ENCODE peak calls at places on chromosomes 11 and 22, in seven cellular contexts. W is RWPE2, H is OCI-LY7, N is astrocyte of the spinal cord, U is epithelial cell of esophagus, P is spleen, C is lung. G is an unnamed sample.

GRCh38 chr11:789951-790350 is at the start of gene CEND1:
- DNase-seq in W (no peak), H (peak), N (peak), U (peak), P (no peak), C (no peak), G (no peak)

GRCh38 chr22:45671051-45671782 is 417 bp upstream of the ATXN10 start:
- DNase-seq in W (no peak), H (no peak), N (no peak), U (no peak), P (peak), C (no peak), G (no peak)

GRCh38 chr11:83629775-83630174 is 343.6 kb upstream of the CCDC90B start:
- DNase-seq in W (no peak), H (no peak), N (no peak), U (no peak), P (no peak), C (no peak), G (no peak)

GRCh38 chr22:36323855-36324331 is 63.9 kb downstream of the MYH9 start:
- DNase-seq in W (no peak), H (no peak), N (peak), U (no peak), P (no peak), C (no peak), G (no peak)

GRCh38 chr11:124297921-124298320 is 15.8 kb downstream of the OR8D1 start:
- DNase-seq in W (no peak), H (no peak), N (peak), U (no peak), P (no peak), C (no peak), G (no peak)

GRCh38 chr22:49021097-49021925 is 806.4 kb downstream of the BRD1 start:
- DNase-seq in W (peak), H (no peak), N (no peak), U (no peak), P (peak), C (no peak), G (peak)

GRCh38 chr11:76436020-76436419 is 8.8 kb upstream of the EMSY start:
- DNase-seq in W (no peak), H (no peak), N (no peak), U (no peak), P (no peak), C (no peak), G (no peak)

GRCh38 chr11:75525433-75526191 is at the start of gene GDPD5:
- DNase-seq in W (peak), H (peak), N (peak), U (peak), P (peak), C (peak), G (peak)

GRCh38 chr11:134958870-134959269 is 546.8 kb upstream of the B3GAT1 start:
- DNase-seq in W (no peak), H (no peak), N (no peak), U (no peak), P (no peak), C (no peak), G (no peak)

GRCh38 chr22:25030636-25031035 is 78.1 kb downstream of the KIAA1671 start:
- DNase-seq in W (no peak), H (no peak), N (peak), U (no peak), P (no peak), C (no peak), G (no peak)

GRCh38 chr11:105393326-105393725 is 216.5 kb upstream of the GRIA4 start:
- DNase-seq in W (no peak), H (no peak), N (no peak), U (no peak), P (no peak), C (no peak), G (no peak)

GRCh38 chr11:6201486-6201885 is 2.5 kb downstream of the OR52W1 start:
- DNase-seq in W (no peak), H (no peak), N (no peak), U (peak), P (no peak), C (no peak), G (no peak)

GRCh38 chr11:113240389-113240788 is 74.0 kb upstream of the TTC12 start:
- DNase-seq in W (no peak), H (no peak), N (no peak), U (no peak), P (no peak), C (no peak), G (no peak)

GRCh38 chr11:118060081-118060661 is 16.7 kb upstream of the TMPRSS4 start:
- DNase-seq in W (no peak), H (no peak), N (no peak), U (no peak), P (no peak), C (no peak), G (no peak)

DNA sequence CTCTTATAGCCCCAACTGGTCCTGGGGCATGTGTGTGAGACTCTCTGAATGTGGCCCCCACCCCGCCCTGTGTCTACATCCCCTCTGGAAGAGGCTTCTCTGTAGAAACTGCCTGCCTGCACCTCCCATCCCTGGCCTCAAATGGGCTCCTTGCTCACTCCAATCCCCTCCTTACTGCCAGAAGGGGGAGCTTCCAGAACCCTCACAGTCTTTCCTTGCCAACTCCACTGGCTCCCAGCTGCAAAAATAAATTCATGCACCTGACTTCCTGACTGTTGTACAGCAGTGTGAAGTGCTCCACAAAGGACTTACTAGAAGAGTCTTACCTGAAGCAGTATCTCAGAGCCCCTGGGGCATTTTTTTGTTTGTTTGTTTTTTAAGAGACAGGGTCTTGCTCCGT is 15.2 kb upstream of the SERPIND1 start:
- DNase-seq in W (no peak), H (no peak), N (no peak), U (no peak), P (no peak), C (no peak), G (no peak)
- TF ChIP-seq CTCF in W (no peak), H (no peak), N (peak), U (no peak), P (no peak), C (no peak), G (no peak)

GRCh38 chr11:121444508-121444907 is 7.6 kb upstream of the SORL1 start:
- DNase-seq in W (no peak), H (no peak), N (no peak), U (no peak), P (no peak), C (no peak), G (no peak)

GRCh38 chr11:121448431-121448941 is 3.6 kb upstream of the SORL1 start:
- DNase-seq in W (no peak), H (peak), N (no peak), U (no peak), P (no peak), C (no peak), G (no peak)

GRCh38 chr11:121445071-121445768 is 6.9 kb upstream of the SORL1 start:
- DNase-seq in W (no peak), H (peak), N (no peak), U (no peak), P (no peak), C (no peak), G (no peak)

GRCh38 chr11:121449123-121449522 is 3.0 kb upstream of the SORL1 start:
- DNase-seq in W (no peak), H (peak), N (no peak), U (no peak), P (no peak), C (no peak), G (no peak)

GRCh38 chr11:121446752-121447156 is 5.4 kb upstream of the SORL1 start:
- DNase-seq in W (no peak), H (peak), N (peak), U (no peak), P (no peak), C (no peak), G (no peak)
- TF ChIP-seq CTCF in W (no peak), H (peak), N (peak), U (no peak), P (no peak), C (no peak), G (no peak)

GRCh38 chr11:9606799-9607510 is 33.5 kb downstream of the WEE1 start:
- DNase-seq in W (no peak), H (peak), N (no peak), U (no peak), P (no peak), C (no peak), G (no peak)
- TF ChIP-seq CTCF in W (peak), H (peak), N (no peak), U (no peak), P (no peak), C (no peak), G (no peak)

GRCh38 chr11:62922189-62922589 is 1.0 kb upstream of the CHRM1 start:
- DNase-seq in W (no peak), H (no peak), N (no peak), U (peak), P (peak), C (no peak), G (no peak)

GRCh38 chr11:62921573-62922188 is 518 bp upstream of the CHRM1 start:
- DNase-seq in W (no peak), H (no peak), N (no peak), U (peak), P (peak), C (no peak), G (peak)

GRCh38 chr11:62921201-62921572 is at the start of gene CHRM1:
- DNase-seq in W (no peak), H (no peak), N (no peak), U (no peak), P (peak), C (no peak), G (no peak)

GRCh38 chr11:62923634-62924411 is 2.7 kb upstream of the CHRM1 start:
- DNase-seq in W (no peak), H (peak), N (no peak), U (peak), P (no peak), C (no peak), G (no peak)

DNA sequence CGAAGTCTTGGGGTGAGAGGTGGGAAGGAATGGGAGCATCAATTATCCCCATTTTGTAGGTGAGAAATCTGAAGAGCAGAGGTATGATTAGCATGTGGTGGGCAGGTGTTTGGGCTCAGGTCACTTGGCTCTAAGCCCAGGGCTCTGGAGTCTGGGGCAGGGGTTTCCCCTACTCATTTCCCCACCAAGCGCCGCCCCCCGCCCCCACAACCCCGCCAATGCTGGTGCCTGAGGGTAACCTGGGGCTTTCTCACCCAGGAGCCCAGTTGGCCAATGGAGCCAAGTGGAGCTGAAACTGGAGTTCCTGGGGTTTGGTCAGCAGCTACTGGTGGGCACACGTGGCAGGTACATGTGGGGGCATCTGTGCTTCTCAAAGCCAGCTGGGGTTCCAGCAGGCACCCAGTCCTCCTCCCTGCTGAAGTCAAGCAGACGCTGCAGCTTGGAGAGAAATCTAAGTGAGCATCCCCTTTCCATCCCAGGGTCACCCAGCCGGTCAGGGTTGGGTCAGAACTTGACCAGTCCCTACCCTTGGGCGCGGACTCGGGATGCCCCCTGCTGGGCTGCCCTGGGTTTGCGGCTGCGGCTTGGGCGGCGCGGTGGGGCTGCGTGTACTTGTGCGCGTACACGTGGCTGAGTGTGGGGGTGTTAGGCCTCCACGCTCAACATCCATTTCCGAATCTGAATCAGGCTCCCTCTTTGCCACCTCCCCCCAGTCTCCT is 1.6 kb upstream of the CHRM1 start:
- DNase-seq in W (no peak), H (peak), N (no peak), U (no peak), P (no peak), C (no peak), G (no peak)
- TF ChIP-seq CTCF in W (no peak), H (peak), N (peak), U (peak), P (no peak), C (no peak), G (no peak)